ENCODE peak calls at places on chromosome 11, in nine cellular contexts. B is body of pancreas, L is stomach, K is MCF 10A, D is A549, F is HCT116, X is cardiac fibroblast, A is PC-3, Y is B cell. S is an unnamed sample.

GRCh38 chr11:91396243-91397133 is 828.1 kb upstream of the FAT3 start:
- DNase-seq in K (peak), L (no peak), A (peak), X (no peak), D (peak), B (no peak), F (no peak), Y (no peak), S (no peak)

GRCh38 chr11:113213549-113213948 is 100.8 kb upstream of the TTC12 start:
- DNase-seq in B (no peak), L (peak), F (no peak), K (no peak), A (peak), X (no peak), D (no peak), Y (no peak), S (no peak)

GRCh38 chr11:77213589-77214428 is 85.8 kb downstream of the MYO7A start:
- DNase-seq in Y (no peak), K (no peak), F (no peak), X (no peak), B (no peak), D (no peak), A (no peak), L (no peak), S (no peak)

GRCh38 chr11:46369458-46370152 is 11.9 kb upstream of the MDK start:
- DNase-seq in B (peak), L (peak), X (peak), F (peak), D (peak), Y (peak), A (peak), K (peak), S (peak)

GRCh38 chr11:17765381-17766359 is 31.1 kb downstream of the KCNC1 start:
- DNase-seq in Y (no peak), F (no peak), X (no peak), K (no peak), L (no peak), D (peak), B (no peak), A (no peak), S (no peak)

GRCh38 chr11:75815345-75815983 is 454 bp downstream of the UVRAG start:
- DNase-seq in D (peak), B (peak), A (peak), Y (peak), F (no peak), X (no peak), L (peak), K (no peak), S (no peak)

GRCh38 chr11:101046947-101047346 is 82.7 kb downstream of the PGR start:
- DNase-seq in B (no peak), L (no peak), X (no peak), Y (no peak), F (no peak), D (no peak), A (no peak), K (no peak), S (no peak)

GRCh38 chr11:66864172-66864901 is 7.5 kb downstream of the LRFN4 start:
- DNase-seq in B (no peak), F (no peak), K (no peak), Y (no peak), L (no peak), A (no peak), X (no peak), D (no peak), S (no peak)

GRCh38 chr11:86629070-86629706 is 43.2 kb downstream of the ME3 start:
- DNase-seq in D (no peak), K (no peak), X (peak), B (peak), A (no peak), L (no peak), F (no peak), Y (no peak), S (no peak)

GRCh38 chr11:94776351-94777321 is 8.5 kb downstream of the AMOTL1 start:
- DNase-seq in Y (no peak), A (peak), F (no peak), X (peak), K (peak), B (peak), L (peak), D (peak), S (no peak)

GRCh38 chr11:124725719-124726105 is 14.0 kb upstream of the NRGN start:
- DNase-seq in Y (no peak), D (no peak), F (no peak), A (peak), L (no peak), B (no peak), K (peak), X (peak), S (no peak)

GRCh38 chr11:27386176-27386575 is 23.2 kb upstream of the CCDC34 start:
- DNase-seq in K (no peak), D (no peak), L (no peak), B (no peak), Y (no peak), A (no peak), X (no peak), F (no peak), S (no peak)

DNA sequence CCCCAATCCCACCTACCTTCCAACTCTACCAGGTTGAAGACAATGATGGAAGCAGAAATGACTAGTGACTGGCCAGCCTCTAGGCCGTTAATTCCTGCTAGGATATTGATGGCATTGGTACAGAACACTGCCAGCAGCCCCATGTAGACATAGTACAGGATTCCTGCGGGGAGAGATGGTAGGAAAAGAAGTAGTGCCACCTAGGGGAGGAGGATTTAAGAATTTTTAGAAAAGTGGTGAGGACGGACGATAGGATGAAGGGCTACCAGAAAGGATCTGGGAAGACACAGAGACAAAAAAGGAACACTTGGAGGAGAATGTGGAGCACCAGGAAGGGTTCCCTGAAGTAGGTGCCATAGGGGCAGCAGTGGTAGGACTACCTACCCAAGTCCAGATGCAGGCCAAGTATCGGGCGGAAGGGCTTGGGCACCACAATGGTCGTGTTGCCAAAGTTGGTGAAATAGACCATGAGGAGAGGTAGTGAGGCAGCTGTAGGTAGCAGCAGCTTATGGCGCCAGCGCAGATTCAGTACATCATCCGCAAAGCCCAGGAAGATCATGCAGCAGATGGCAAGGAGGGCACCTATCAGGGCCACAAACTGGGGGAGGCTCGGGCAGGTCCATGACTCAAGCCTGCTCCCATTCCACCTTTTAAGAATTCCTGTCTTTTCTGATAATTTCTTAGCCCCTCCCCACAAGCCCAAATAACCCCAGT is 1.2 kb downstream of the DPAGT1 start:
- DNase-seq in D (peak), L (no peak), B (no peak), Y (no peak), A (peak), F (peak), X (peak), K (peak), S (no peak)
- TF ChIP-seq CTCF in D (peak), L (no peak), B (peak), Y (no peak), A (peak), F (peak), X (peak), K (peak), S (peak)

GRCh38 chr11:133157180-133157579 is 375.1 kb downstream of the OPCML start:
- DNase-seq in Y (no peak), X (no peak), A (no peak), K (no peak), F (no peak), D (no peak), L (no peak), B (no peak), S (no peak)
- TF ChIP-seq CTCF in Y (no peak), X (no peak), A (no peak), K (no peak), F (no peak), D (no peak), L (no peak), B (no peak), S (no peak)

GRCh38 chr11:57047610-57048009 is 58.9 kb downstream of the OR5AK2 start:
- DNase-seq in A (no peak), B (no peak), K (no peak), X (no peak), D (peak), F (no peak), Y (no peak), L (no peak), S (no peak)
- TF ChIP-seq CTCF in A (no peak), B (no peak), K (no peak), X (no peak), D (no peak), F (no peak), Y (no peak), L (no peak), S (no peak)

GRCh38 chr11:12429155-12429554 is 51.8 kb downstream of the PARVA start:
- DNase-seq in B (no peak), A (no peak), Y (no peak), K (no peak), D (no peak), F (no peak), X (no peak), L (no peak), S (no peak)
- TF ChIP-seq CTCF in B (no peak), A (no peak), Y (no peak), K (no peak), D (no peak), F (no peak), X (no peak), L (no peak), S (no peak)

GRCh38 chr11:111399187-111400031 is 20.3 kb upstream of the POU2AF1 start:
- DNase-seq in Y (no peak), K (no peak), B (no peak), L (no peak), F (no peak), A (no peak), X (no peak), D (no peak), S (no peak)
- TF ChIP-seq CTCF in Y (no peak), K (no peak), B (no peak), L (no peak), F (no peak), A (no peak), X (no peak), D (no peak), S (peak)

GRCh38 chr11:21137813-21138212 is 468.4 kb downstream of the NELL1 start:
- DNase-seq in L (no peak), A (no peak), Y (no peak), B (no peak), D (no peak), X (no peak), K (no peak), F (no peak), S (no peak)

GRCh38 chr11:21144556-21144955 is 475.2 kb downstream of the NELL1 start:
- DNase-seq in A (no peak), L (no peak), K (no peak), F (no peak), B (no peak), Y (no peak), D (no peak), X (no peak), S (no peak)

DNA sequence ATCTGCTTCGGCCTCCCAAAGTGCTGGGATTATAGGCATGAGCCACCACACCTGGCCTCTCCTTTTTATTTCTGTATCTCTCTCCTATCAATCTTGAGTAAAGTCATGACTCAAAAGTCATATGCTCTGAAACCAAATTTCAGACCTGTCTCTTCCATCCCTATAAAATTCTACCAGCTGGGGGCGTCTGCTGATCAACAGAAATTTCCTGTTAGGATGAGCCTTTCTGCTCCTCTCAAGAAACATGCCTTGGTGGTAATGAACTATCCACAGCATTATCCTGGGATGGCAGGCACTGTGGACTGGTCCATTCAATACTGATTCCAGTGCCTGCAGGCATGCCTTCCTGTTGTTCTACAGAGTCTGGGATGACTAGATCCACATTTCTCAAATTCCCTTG is 472.6 kb downstream of the NELL1 start:
- DNase-seq in B (no peak), K (no peak), X (no peak), F (no peak), L (no peak), Y (no peak), A (no peak), D (peak), S (no peak)
- TF ChIP-seq CTCF in B (no peak), K (no peak), X (no peak), F (no peak), L (no peak), Y (no peak), A (no peak), D (no peak), S (peak)

GRCh38 chr11:61750631-61751273 is 1.7 kb upstream of the MYRF start:
- DNase-seq in L (no peak), Y (no peak), D (no peak), A (no peak), B (no peak), F (no peak), K (no peak), X (no peak), S (no peak)

GRCh38 chr11:61753672-61754071 is 1.2 kb downstream of the MYRF start:
- DNase-seq in Y (no peak), K (no peak), F (no peak), L (no peak), D (no peak), X (no peak), A (no peak), B (no peak), S (no peak)

GRCh38 chr11:61751384-61751783 is 1.1 kb upstream of the MYRF start:
- DNase-seq in K (no peak), B (no peak), D (no peak), Y (no peak), A (no peak), X (no peak), F (no peak), L (no peak), S (no peak)

GRCh38 chr11:61752925-61753551 is 602 bp downstream of the MYRF start:
- DNase-seq in L (no peak), X (no peak), K (no peak), B (no peak), D (no peak), F (no peak), A (no peak), Y (no peak), S (no peak)

DNA sequence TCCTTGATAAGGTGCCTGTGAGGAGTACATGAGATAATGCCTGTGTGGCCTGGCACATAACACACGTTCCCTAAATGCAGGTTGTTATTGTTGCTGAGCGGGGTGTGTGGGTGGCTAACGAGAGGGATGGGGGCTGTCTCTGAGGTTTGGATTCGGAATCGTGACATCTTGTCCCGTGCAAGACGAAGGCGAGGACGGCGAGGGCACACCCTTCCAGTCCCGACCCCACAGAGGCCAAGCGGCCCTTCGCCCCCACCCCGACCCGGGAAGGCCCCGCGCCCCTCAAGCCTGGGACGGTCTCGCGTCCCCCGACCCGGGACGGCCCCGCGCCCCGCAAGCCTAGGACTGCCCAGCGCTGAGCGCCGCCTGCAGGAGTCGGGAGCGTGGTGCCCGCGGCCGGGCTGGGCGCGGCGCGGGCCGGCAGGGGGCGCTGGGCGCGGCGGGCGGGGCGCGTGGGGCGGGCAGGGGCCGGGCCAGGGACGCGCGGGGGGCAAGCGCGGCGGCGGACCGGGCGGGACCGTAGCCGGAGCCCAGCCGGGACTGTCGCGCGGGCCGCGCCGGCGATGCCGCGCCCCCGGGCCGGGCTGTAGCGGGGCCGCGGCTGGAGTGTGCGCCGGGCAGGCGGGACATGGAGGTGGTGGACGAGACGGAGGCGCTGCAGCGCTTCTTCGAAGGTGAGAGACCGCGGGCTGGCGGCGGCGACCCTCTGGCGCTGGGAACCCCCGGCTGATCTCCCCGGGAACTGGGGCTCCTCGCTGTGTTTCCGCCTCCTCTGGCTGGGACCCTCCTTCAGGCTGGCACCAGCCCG is at the start of gene MYRF:
- DNase-seq in F (no peak), D (no peak), Y (peak), X (peak), A (peak), L (peak), K (no peak), B (peak), S (peak)
- TF ChIP-seq CTCF in F (peak), D (peak), Y (peak), X (peak), A (peak), L (peak), K (peak), B (peak), S (peak)

GRCh38 chr11:74699615-74700396 is 31.4 kb downstream of the CHRDL2 start:
- DNase-seq in K (peak), B (no peak), F (no peak), A (no peak), X (no peak), Y (no peak), D (no peak), L (no peak), S (no peak)

GRCh38 chr11:74697722-74698121 is 33.5 kb downstream of the CHRDL2 start:
- DNase-seq in D (no peak), F (no peak), B (no peak), L (no peak), A (no peak), K (no peak), X (no peak), Y (no peak), S (no peak)

GRCh38 chr11:74702383-74703007 is 28.7 kb downstream of the CHRDL2 start:
- DNase-seq in Y (peak), K (peak), F (peak), B (peak), A (peak), X (peak), L (peak), D (peak), S (peak)

GRCh38 chr11:74703211-74703610 is 28.0 kb downstream of the CHRDL2 start:
- DNase-seq in B (no peak), F (no peak), D (no peak), K (no peak), L (no peak), A (no peak), Y (no peak), X (no peak), S (no peak)

GRCh38 chr11:74701351-74701750 is 29.9 kb downstream of the CHRDL2 start:
- DNase-seq in D (peak), F (peak), L (no peak), K (peak), X (peak), Y (no peak), B (no peak), A (peak), S (no peak)
- TF ChIP-seq CTCF in D (peak), F (peak), L (no peak), K (no peak), X (peak), Y (no peak), B (no peak), A (peak), S (no peak)

DNA sequence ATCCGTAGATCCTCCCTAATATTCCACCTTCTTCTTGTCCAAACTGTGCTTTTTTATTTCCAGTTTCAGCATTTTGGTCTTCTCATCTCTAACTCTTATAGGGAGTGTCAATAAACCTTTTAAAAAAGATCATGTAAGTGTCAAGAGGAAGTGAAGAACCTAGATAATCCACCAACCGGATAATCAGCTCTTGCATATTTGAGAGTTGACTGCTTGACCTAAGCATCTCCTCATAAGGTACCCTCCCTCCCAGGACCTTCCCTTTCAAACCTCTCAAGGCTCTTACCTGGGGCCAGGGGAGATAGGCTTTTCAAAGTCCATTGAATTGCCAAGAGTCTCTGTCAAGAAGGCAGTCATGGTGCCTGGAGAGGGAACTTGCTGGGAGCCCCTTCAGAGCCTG is 691 bp upstream of the EHF start:
- DNase-seq in X (no peak), Y (no peak), D (no peak), A (no peak), L (no peak), K (no peak), B (no peak), F (no peak), S (no peak)
- TF ChIP-seq CTCF in X (no peak), Y (no peak), D (no peak), A (no peak), L (no peak), K (no peak), B (no peak), F (no peak), S (no peak)

GRCh38 chr11:106152013-106152412 is 74.6 kb downstream of the AASDHPPT start:
- DNase-seq in Y (no peak), A (peak), B (peak), F (no peak), K (peak), L (peak), D (no peak), X (peak), S (no peak)
- TF ChIP-seq CTCF in Y (no peak), A (peak), B (no peak), F (peak), K (peak), L (no peak), D (no peak), X (no peak), S (peak)

S was measured in GM13977.